ENCODE peak calls at places on chromosomes 16 and 17, in seven cellular contexts. F is uterus, A is HCT116, C is stomach, E is tibial nerve, N is esophagus squamous epithelium, Z is heart left ventricle. U is an unnamed sample. For H3K36me3, the result is how much of the 10 kb centered on the place peaks cover.

GRCh38 chr16:4217246-4218131 is 24.4 kb downstream of the SRL start:
- DNase-seq in F (no peak), A (no peak), C (no peak), E (no peak), N (no peak), Z (peak), U (no peak)

GRCh38 chr17:38761612-38762011 is 9.1 kb downstream of the PSMB3 start:
- DNase-seq in F (no peak), A (peak), C (no peak), E (no peak), N (no peak), Z (no peak), U (peak)

GRCh38 chr16:87496101-87496801 is 3.4 kb upstream of the ZCCHC14 start:
- DNase-seq in F (no peak), A (no peak), C (no peak), E (no peak), N (no peak), Z (no peak), U (no peak)

GRCh38 chr16:81405702-81406113 is 38.9 kb upstream of the CMIP start:
- DNase-seq in F (no peak), A (peak), C (peak), E (no peak), N (no peak), Z (no peak), U (no peak)

GRCh38 chr17:4477286-4477791 is 21.3 kb upstream of the SPNS2 start:
- DNase-seq in F (no peak), A (no peak), C (no peak), E (no peak), N (no peak), Z (no peak), U (no peak)

GRCh38 chr17:81866440-81867122 is 4.6 kb downstream of the ARHGDIA start:
- DNase-seq in F (no peak), A (no peak), C (no peak), E (no peak), N (no peak), Z (no peak), U (no peak)

GRCh38 chr16:77331802-77332586 is 102.8 kb downstream of the ADAMTS18 start:
- DNase-seq in F (no peak), A (no peak), C (no peak), E (no peak), N (no peak), Z (no peak), U (no peak)

GRCh38 chr16:67701420-67701819 is 17.7 kb downstream of the GFOD2 start:
- DNase-seq in F (no peak), A (no peak), C (no peak), E (no peak), N (no peak), Z (no peak), U (no peak)

GRCh38 chr16:9144106-9144505 is 52.7 kb downstream of the HAPSTR1 start:
- DNase-seq in F (no peak), A (no peak), C (no peak), E (no peak), N (no peak), Z (no peak), U (no peak)

GRCh38 chr17:45976755-45977505 is 22.1 kb upstream of the STH start:
- DNase-seq in F (no peak), A (no peak), C (no peak), E (no peak), N (no peak), Z (no peak), U (peak)

GRCh38 chr17:66283296-66283934 is 19.0 kb upstream of the PRKCA start:
- DNase-seq in F (no peak), A (no peak), C (no peak), E (no peak), N (no peak), Z (no peak), U (no peak)

GRCh38 chr16:16095646-16096045 is 127.6 kb downstream of the ABCC6 start:
- DNase-seq in F (no peak), A (no peak), C (no peak), E (no peak), N (no peak), Z (no peak), U (no peak)

GRCh38 chr17:57481901-57482300 is 225.6 kb downstream of the MSI2 start:
- DNase-seq in F (peak), A (no peak), C (no peak), E (no peak), N (no peak), Z (no peak), U (no peak)

GRCh38 chr16:68228652-68229051 is 7.3 kb downstream of the ESRP2 start:
- DNase-seq in F (no peak), A (no peak), C (peak), E (no peak), N (no peak), Z (no peak), U (no peak)

GRCh38 chr17:40675905-40676304 is 10.9 kb upstream of the KRT222 start:
- DNase-seq in F (no peak), A (no peak), C (no peak), E (no peak), N (no peak), Z (no peak), U (no peak)

GRCh38 chr16:89009343-89010209 is 32.6 kb upstream of the CBFA2T3 start:
- DNase-seq in F (no peak), A (no peak), C (no peak), E (no peak), N (no peak), Z (no peak), U (peak)

GRCh38 chr16:19210175-19210924 is 42.3 kb downstream of the SYT17 start:
- DNase-seq in F (no peak), A (peak), C (peak), E (no peak), N (no peak), Z (no peak), U (no peak)

GRCh38 chr17:41334385-41334784 is 16.2 kb downstream of the KRT33A start:
- DNase-seq in F (no peak), A (no peak), C (no peak), E (no peak), N (no peak), Z (no peak), U (no peak)

GRCh38 chr17:61179316-61179715 is 220.3 kb upstream of the TBX2 start:
- DNase-seq in F (no peak), A (no peak), C (no peak), E (no peak), N (no peak), Z (no peak), U (no peak)

GRCh38 chr17:74430706-74431567 is 951 bp upstream of the GPRC5C start:
- DNase-seq in F (peak), A (peak), C (peak), E (peak), N (no peak), Z (peak), U (peak)

GRCh38 chr16:84553873-84554399 is 49.5 kb upstream of the MEAK7 start:
- DNase-seq in F (no peak), A (no peak), C (no peak), E (no peak), N (no peak), Z (no peak), U (peak)

GRCh38 chr17:66943484-66943883 is 21.0 kb upstream of the CACNG4 start:
- DNase-seq in F (no peak), A (no peak), C (no peak), E (no peak), N (no peak), Z (no peak), U (no peak)

GRCh38 chr17:58402047-58402446 is 15.3 kb downstream of the RNF43 start:
- DNase-seq in F (no peak), A (peak), C (no peak), E (no peak), N (no peak), Z (no peak), U (no peak)

GRCh38 chr17:64150237-64151015 is 20.5 kb upstream of the ERN1 start:
- DNase-seq in F (no peak), A (no peak), C (peak), E (no peak), N (no peak), Z (no peak), U (no peak)

GRCh38 chr17:27540300-27541105 is 84.3 kb downstream of the KSR1 start:
- DNase-seq in F (peak), A (no peak), C (peak), E (peak), N (no peak), Z (peak), U (peak)

GRCh38 chr17:41428591-41429326 is 4.4 kb upstream of the KRT37 start:
- DNase-seq in F (no peak), A (no peak), C (no peak), E (no peak), N (no peak), Z (no peak), U (no peak)

GRCh38 chr16:24539850-24540484 is 601 bp downstream of the RBBP6 start:
- DNase-seq in F (peak), A (no peak), C (peak), E (peak), N (no peak), Z (peak), U (peak)
- TF ChIP-seq CTCF in F (no peak), A (no peak), C (no peak), E (no peak), N (no peak), Z (no peak), U (no peak)

GRCh38 chr16:31916056-31916488 is 42.5 kb downstream of the ZNF267 start:
- DNase-seq in F (no peak), A (no peak), C (no peak), E (no peak), N (no peak), Z (no peak), U (no peak)

DNA sequence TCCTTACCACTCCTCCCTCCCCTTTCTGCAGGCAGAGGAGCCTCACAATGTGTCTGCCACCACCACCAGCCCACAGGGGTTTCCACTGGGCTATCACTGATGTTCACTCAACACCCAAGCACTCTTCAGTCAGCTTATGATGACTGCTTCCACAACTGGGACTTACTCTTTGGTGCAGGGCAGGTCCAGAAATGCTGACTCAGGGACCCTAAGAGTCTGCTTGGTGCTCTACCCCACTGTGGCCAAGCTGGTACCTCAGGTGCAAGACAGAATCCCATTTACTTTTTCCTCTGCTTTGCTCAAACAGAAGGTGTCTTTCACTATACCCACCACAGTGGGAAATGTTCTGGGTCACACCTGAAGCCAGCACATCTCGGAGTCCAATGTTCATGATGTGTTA is 40.1 kb downstream of the ZNF267 start:
- DNase-seq in F (no peak), A (no peak), C (no peak), E (no peak), N (no peak), Z (no peak), U (no peak)
- H3K36me3 ChIP-seq in F (under half), A (under half), C (half or more), E (half or more), N (under half), Z (under half), U (half or more)

GRCh38 chr16:2969545-2970521 is 685 bp downstream of the PAQR4 start:
- DNase-seq in F (no peak), A (no peak), C (peak), E (no peak), N (no peak), Z (peak), U (peak)
- TF ChIP-seq POLR2A in F (no peak), A (no peak), C (no peak), E (no peak), N (no peak), Z (peak), U (no peak)

GRCh38 chr17:82881292-82881823 is 41.5 kb upstream of the ZNF750 start:
- DNase-seq in F (no peak), A (no peak), C (no peak), E (no peak), N (no peak), Z (peak), U (no peak)

GRCh38 chr17:82883461-82884031 is 43.7 kb upstream of the ZNF750 start:
- DNase-seq in F (no peak), A (no peak), C (no peak), E (no peak), N (no peak), Z (peak), U (no peak)

GRCh38 chr17:82882715-82883446 is 43.1 kb upstream of the ZNF750 start:
- DNase-seq in F (no peak), A (no peak), C (peak), E (no peak), N (no peak), Z (peak), U (peak)

GRCh38 chr17:82880620-82881019 is 40.8 kb upstream of the ZNF750 start:
- DNase-seq in F (no peak), A (no peak), C (no peak), E (no peak), N (no peak), Z (peak), U (peak)

GRCh38 chr17:82881900-82882714 is 42.3 kb upstream of the ZNF750 start:
- DNase-seq in F (no peak), A (no peak), C (peak), E (peak), N (no peak), Z (peak), U (peak)
- TF ChIP-seq CTCF in F (no peak), A (no peak), C (no peak), E (no peak), N (peak), Z (no peak), U (no peak)